ENCODE peak calls at places on chromosomes 5 and 9, in six cellular contexts. C, Z, Y, M, K and E are unnamed samples.
A peak's percentile ranks its signal among the peaks of the same experiment; 100 is the strongest.

GRCh38 chr9:14347408-14348224 is 33.7 kb upstream of the NFIB start:
- DNase-seq in C (no peak), Z (peak; percentile 53), Y (peak; percentile 52), M (no peak), K (no peak), E (no peak)

GRCh38 chr5:124059200-124059599 is 547.2 kb downstream of the CSNK1G3 start:
- DNase-seq in C (no peak), Z (no peak), Y (no peak), M (no peak), K (no peak), E (no peak)

GRCh38 chr5:93831449-93831848 is 90.0 kb upstream of the POU5F2 start:
- DNase-seq in C (no peak), Z (no peak), Y (peak; percentile 20), M (no peak), K (no peak), E (peak; percentile 39)

GRCh38 chr5:36657563-36657995 is 51.2 kb downstream of the SLC1A3 start:
- DNase-seq in C (peak; percentile 14), Z (no peak), Y (no peak), M (peak; percentile 4), K (no peak), E (peak; percentile 97)

GRCh38 chr9:99660191-99660636 is 161.5 kb upstream of the NR4A3 start:
- DNase-seq in C (no peak), Z (no peak), Y (no peak), M (no peak), K (no peak), E (no peak)

GRCh38 chr9:13554626-13555025 is 275.1 kb upstream of the MPDZ start:
- DNase-seq in C (no peak), Z (no peak), Y (no peak), M (no peak), K (no peak), E (no peak)

GRCh38 chr5:167769846-167770420 is 521.5 kb upstream of the WWC1 start:
- DNase-seq in C (no peak), Z (no peak), Y (no peak), M (no peak), K (no peak), E (no peak)

GRCh38 chr5:93580387-93581100 is 475 bp downstream of the NR2F1-AS1 start:
- DNase-seq in C (no peak), Z (no peak), Y (no peak), M (no peak), K (no peak), E (no peak)

GRCh38 chr5:134509308-134510040 is 16.0 kb upstream of the JADE2 start:
- DNase-seq in C (no peak), Z (no peak), Y (no peak), M (peak; percentile 70), K (no peak), E (no peak)

GRCh38 chr9:69453746-69454145 is 128.7 kb downstream of the ENTREP1 start:
- DNase-seq in C (no peak), Z (no peak), Y (no peak), M (no peak), K (no peak), E (no peak)

GRCh38 chr5:81122271-81122670 is 110.9 kb upstream of the CKMT2 start:
- DNase-seq in C (no peak), Z (no peak), Y (no peak), M (no peak), K (no peak), E (no peak)

GRCh38 chr9:77583366-77583626 is 64.8 kb downstream of the GNA14 start:
- DNase-seq in C (no peak), Z (no peak), Y (no peak), M (no peak), K (no peak), E (no peak)

GRCh38 chr5:98772415-98773213 is 849 bp upstream of the RGMB start:
- DNase-seq in C (peak; percentile 24), Z (peak; percentile 85), Y (peak; percentile 78), M (peak; percentile 62), K (no peak), E (no peak)

GRCh38 chr5:98770158-98770910 is 3.1 kb upstream of the RGMB start:
- DNase-seq in C (no peak), Z (peak; percentile 53), Y (no peak), M (peak; percentile 41), K (no peak), E (no peak)

GRCh38 chr5:98773214-98773463 is 324 bp upstream of the RGMB start:
- DNase-seq in C (no peak), Z (no peak), Y (no peak), M (no peak), K (no peak), E (no peak)

GRCh38 chr5:98770911-98771322 is 2.5 kb upstream of the RGMB start:
- DNase-seq in C (no peak), Z (no peak), Y (peak; percentile 33), M (no peak), K (no peak), E (no peak)

DNA sequence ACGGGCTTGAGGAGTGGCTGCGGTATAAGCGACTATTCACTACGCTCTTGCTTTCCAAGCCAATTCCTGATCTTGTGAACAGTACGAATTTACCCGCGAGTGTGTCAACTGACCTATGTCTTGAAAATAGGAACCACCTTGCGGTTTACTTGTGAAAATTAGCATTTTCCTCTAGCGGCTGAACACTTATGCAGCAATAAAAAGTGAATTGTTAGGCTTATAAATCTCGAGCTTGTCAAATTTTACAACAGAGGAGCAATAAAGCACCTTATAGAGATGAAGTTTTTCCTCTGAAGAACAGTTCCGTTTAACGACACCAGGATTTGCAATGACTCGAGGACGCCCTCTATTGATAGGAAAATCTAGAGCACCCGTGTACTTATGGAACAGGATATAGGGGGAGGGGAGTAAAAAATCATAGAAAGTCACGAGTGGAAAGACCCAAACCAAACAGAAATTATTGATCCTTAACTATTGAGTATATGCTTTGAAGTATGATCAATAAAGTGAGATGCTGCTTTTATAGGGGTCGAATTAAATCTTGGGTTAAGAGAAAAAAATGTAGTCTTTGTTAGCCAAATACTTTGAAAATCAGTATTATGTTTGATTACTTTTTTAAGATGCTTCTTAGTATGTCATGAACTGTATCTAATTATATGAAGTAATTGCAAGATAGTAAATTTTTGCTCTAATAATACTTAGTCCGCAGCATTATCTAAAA is 1.9 kb upstream of the RGMB start:
- DNase-seq in C (no peak), Z (peak; percentile 88), Y (peak; percentile 88), M (peak; percentile 83), K (no peak), E (peak; percentile 87)
- H3K4me3 ChIP-seq in C (peak overlapping the region; percentile 62), Z (peak overlapping the region; percentile 37), Y (peak overlapping the region; percentile 65), M (peak overlapping the region; percentile 81), K (peak overlapping the region; percentile 59), E (peak overlapping the region; percentile 84)

GRCh38 chr9:36088020-36088419 is 48.5 kb upstream of the GLIPR2 start:
- DNase-seq in C (no peak), Z (no peak), Y (no peak), M (no peak), K (no peak), E (no peak)

GRCh38 chr9:36092509-36093215 is 43.9 kb upstream of the GLIPR2 start:
- DNase-seq in C (no peak), Z (no peak), Y (no peak), M (no peak), K (no peak), E (no peak)

GRCh38 chr9:36092014-36092413 is 44.5 kb upstream of the GLIPR2 start:
- DNase-seq in C (no peak), Z (no peak), Y (no peak), M (no peak), K (no peak), E (no peak)

GRCh38 chr9:36093384-36093783 is 43.1 kb upstream of the GLIPR2 start:
- DNase-seq in C (no peak), Z (no peak), Y (no peak), M (no peak), K (no peak), E (no peak)

GRCh38 chr9:36091028-36091953 is 45.2 kb upstream of the GLIPR2 start:
- DNase-seq in C (no peak), Z (peak; percentile 25), Y (no peak), M (peak; percentile 63), K (no peak), E (no peak)
- TF ChIP-seq CTCF in C (no peak), Z (no peak), Y (peak; percentile 35), M (no peak), K (no peak), E (no peak)

GRCh38 chr9:121498150-121498486 is 1.5 kb downstream of the GGTA1 start:
- DNase-seq in C (no peak), Z (peak; percentile 79), Y (peak; percentile 94), M (peak; percentile 67), K (no peak), E (peak; percentile 68)
- H3K4me3 ChIP-seq in C (peak overlapping the region; percentile 67), Z (peak overlapping the region; percentile 43), Y (peak overlapping the region; percentile 53), M (no peak overlapping the region), K (peak overlapping the region; percentile 61), E (no peak overlapping the region)

GRCh38 chr5:144191461-144191860 is 20.8 kb downstream of the KCTD16 start:
- DNase-seq in C (no peak), Z (no peak), Y (no peak), M (no peak), K (no peak), E (no peak)

GRCh38 chr5:144195443-144195842 is 24.8 kb downstream of the KCTD16 start:
- DNase-seq in C (no peak), Z (no peak), Y (no peak), M (no peak), K (no peak), E (no peak)

GRCh38 chr5:144194148-144194547 is 23.5 kb downstream of the KCTD16 start:
- DNase-seq in C (no peak), Z (no peak), Y (no peak), M (no peak), K (no peak), E (no peak)

GRCh38 chr5:144189800-144190429 is 19.2 kb downstream of the KCTD16 start:
- DNase-seq in C (no peak), Z (no peak), Y (peak; percentile 16), M (no peak), K (no peak), E (no peak)

GRCh38 chr5:144191998-144192397 is 21.3 kb downstream of the KCTD16 start:
- DNase-seq in C (no peak), Z (peak; percentile 21), Y (peak; percentile 49), M (peak; percentile 42), K (no peak), E (no peak)
- TF ChIP-seq CTCF in C (no peak), Z (peak; percentile 51), Y (peak; percentile 72), M (peak; percentile 52), K (no peak), E (peak; percentile 32)

DNA sequence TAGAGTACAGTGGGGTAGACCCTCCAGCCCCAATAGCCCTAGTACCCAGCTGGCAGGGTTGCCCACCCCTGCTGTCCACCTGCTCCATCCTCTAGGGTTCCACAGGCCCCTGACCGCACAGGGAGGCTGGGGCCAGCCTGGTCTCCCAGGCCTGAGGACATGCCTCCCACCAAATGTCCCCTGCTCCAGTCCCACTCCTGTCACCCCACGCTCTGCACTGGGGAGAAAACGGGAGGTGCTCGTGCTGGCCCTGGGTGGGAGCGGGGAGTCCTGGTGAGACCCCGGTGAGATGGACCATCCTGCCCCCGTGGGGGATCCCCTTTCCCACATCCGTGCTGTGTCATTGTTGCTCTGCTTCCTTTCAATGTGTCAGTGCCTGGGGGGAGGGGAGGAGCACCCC is 12.1 kb downstream of the CPLX2 start:
- DNase-seq in C (no peak), Z (no peak), Y (no peak), M (no peak), K (no peak), E (no peak)
- H3K4me3 ChIP-seq in C (no peak overlapping the region), Z (no peak overlapping the region), Y (no peak overlapping the region), M (no peak overlapping the region), K (no peak overlapping the region), E (no peak overlapping the region)

GRCh38 chr9:96875460-96876142 is 21.3 kb upstream of the ZNF782 start:
- DNase-seq in C (no peak), Z (peak; percentile 98), Y (peak; percentile 89), M (peak; percentile 96), K (no peak), E (no peak)
- TF ChIP-seq CTCF in C (no peak), Z (peak; percentile 25), Y (peak; percentile 21), M (peak; percentile 80), K (no peak), E (no peak)

GRCh38 chr9:136198605-136199083 is 6.3 kb downstream of the LHX3 start:
- DNase-seq in C (no peak), Z (peak; percentile 40), Y (no peak), M (no peak), K (no peak), E (no peak)
- H3K4me3 ChIP-seq in C (no peak overlapping the region), Z (no peak overlapping the region), Y (peak overlapping the region; percentile 36), M (no peak overlapping the region), K (no peak overlapping the region), E (no peak overlapping the region)